ENCODE peak calls at places on chromosomes 4 and X, in eight cellular contexts. S, I, A, X, P, Z, C and V are unnamed samples.

GRCh38 chr4:150679018-150679766 is 97.2 kb downstream of the MAB21L2 start:
- DNase-seq in S (no peak), I (no peak), A (no peak), X (peak), P (no peak), Z (no peak), C (no peak), V (no peak)

GRCh38 chr4:41258783-41259182 is 2.1 kb downstream of the UCHL1 start:
- DNase-seq in S (no peak), I (peak), A (peak), X (peak), P (peak), Z (no peak), C (no peak), V (peak)

GRCh38 chr4:71377561-71377960 is 38.7 kb downstream of the SLC4A4 start:
- DNase-seq in S (no peak), I (no peak), A (peak), X (peak), P (no peak), Z (no peak), C (no peak), V (peak)

GRCh38 chr4:139528377-139529005 is 27.5 kb downstream of the SETD7 start:
- DNase-seq in S (peak), I (no peak), A (peak), X (peak), P (no peak), Z (no peak), C (peak), V (peak)

GRCh38 chrX:133988010-133988409 is 2.6 kb upstream of the GPC3 start:
- DNase-seq in S (no peak), I (no peak), A (no peak), X (no peak), P (no peak), Z (no peak), C (no peak), V (no peak)

GRCh38 chr4:4260185-4260751 is 12.2 kb upstream of the TMEM128 start:
- DNase-seq in S (no peak), I (peak), A (peak), X (peak), P (peak), Z (no peak), C (no peak), V (no peak)

GRCh38 chr4:121454251-121454979 is 73.6 kb upstream of the QRFPR start:
- DNase-seq in S (no peak), I (no peak), A (no peak), X (no peak), P (peak), Z (no peak), C (no peak), V (no peak)

GRCh38 chr4:82802906-82803305 is 4.3 kb upstream of the SCD5 start:
- DNase-seq in S (no peak), I (no peak), A (no peak), X (no peak), P (no peak), Z (no peak), C (no peak), V (no peak)

GRCh38 chr4:26062221-26062620 is 148.2 kb downstream of the SMIM20 start:
- DNase-seq in S (no peak), I (no peak), A (no peak), X (no peak), P (no peak), Z (no peak), C (no peak), V (no peak)

GRCh38 chrX:54807524-54808108 is at the start of gene MAGED2:
- DNase-seq in S (peak), I (no peak), A (peak), X (peak), P (peak), Z (peak), C (peak), V (no peak)

GRCh38 chrX:51456246-51456645 is 40.1 kb downstream of the NUDT11 start:
- DNase-seq in S (no peak), I (peak), A (no peak), X (no peak), P (peak), Z (no peak), C (no peak), V (no peak)

GRCh38 chrX:53688300-53688699 is 1.8 kb upstream of the HUWE1 start:
- DNase-seq in S (no peak), I (no peak), A (no peak), X (no peak), P (no peak), Z (no peak), C (no peak), V (no peak)

GRCh38 chr4:2395038-2395437 is 23.4 kb downstream of the ZFYVE28 start:
- DNase-seq in S (no peak), I (no peak), A (peak), X (peak), P (no peak), Z (no peak), C (no peak), V (no peak)

GRCh38 chrX:129540725-129541184 is 696 bp downstream of the OCRL start:
- DNase-seq in S (no peak), I (peak), A (no peak), X (no peak), P (peak), Z (no peak), C (peak), V (no peak)

GRCh38 chr4:74675673-74676279 is 118.5 kb downstream of the BTC start:
- DNase-seq in S (no peak), I (peak), A (peak), X (peak), P (peak), Z (no peak), C (no peak), V (peak)

GRCh38 chr4:86019906-86020305 is 339.9 kb downstream of the MAPK10 start:
- DNase-seq in S (no peak), I (no peak), A (peak), X (no peak), P (no peak), Z (no peak), C (no peak), V (no peak)

GRCh38 chr4:27911047-27911446 is 1050.4 kb downstream of the STIM2 start:
- DNase-seq in S (no peak), I (no peak), A (no peak), X (no peak), P (no peak), Z (no peak), C (no peak), V (no peak)

DNA sequence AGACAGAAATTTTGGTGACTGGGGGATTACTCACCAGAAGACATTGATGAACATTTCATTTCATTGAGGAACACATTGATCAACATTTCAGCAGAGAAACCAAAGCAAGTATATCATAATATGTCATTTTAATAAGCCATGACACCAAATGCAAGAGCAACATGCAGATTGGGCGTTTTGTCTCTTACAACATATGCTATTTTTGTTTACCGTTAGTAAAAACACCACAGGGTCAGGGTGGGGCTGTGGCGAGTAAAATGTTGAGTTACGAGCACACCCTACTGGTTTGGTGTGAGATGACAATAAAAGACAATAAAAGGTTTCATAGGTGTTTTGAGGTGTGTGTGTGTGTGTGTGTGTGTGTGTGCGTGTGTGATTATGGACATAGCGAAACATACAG is 294.5 kb downstream of the PDGFC start:
- DNase-seq in S (no peak), I (peak), A (peak), X (peak), P (peak), Z (no peak), C (no peak), V (peak)
- H3K4me3 ChIP-seq in S (no peak), I (no peak), A (no peak), X (no peak), P (no peak), Z (no peak), C (no peak), V (no peak)

DNA sequence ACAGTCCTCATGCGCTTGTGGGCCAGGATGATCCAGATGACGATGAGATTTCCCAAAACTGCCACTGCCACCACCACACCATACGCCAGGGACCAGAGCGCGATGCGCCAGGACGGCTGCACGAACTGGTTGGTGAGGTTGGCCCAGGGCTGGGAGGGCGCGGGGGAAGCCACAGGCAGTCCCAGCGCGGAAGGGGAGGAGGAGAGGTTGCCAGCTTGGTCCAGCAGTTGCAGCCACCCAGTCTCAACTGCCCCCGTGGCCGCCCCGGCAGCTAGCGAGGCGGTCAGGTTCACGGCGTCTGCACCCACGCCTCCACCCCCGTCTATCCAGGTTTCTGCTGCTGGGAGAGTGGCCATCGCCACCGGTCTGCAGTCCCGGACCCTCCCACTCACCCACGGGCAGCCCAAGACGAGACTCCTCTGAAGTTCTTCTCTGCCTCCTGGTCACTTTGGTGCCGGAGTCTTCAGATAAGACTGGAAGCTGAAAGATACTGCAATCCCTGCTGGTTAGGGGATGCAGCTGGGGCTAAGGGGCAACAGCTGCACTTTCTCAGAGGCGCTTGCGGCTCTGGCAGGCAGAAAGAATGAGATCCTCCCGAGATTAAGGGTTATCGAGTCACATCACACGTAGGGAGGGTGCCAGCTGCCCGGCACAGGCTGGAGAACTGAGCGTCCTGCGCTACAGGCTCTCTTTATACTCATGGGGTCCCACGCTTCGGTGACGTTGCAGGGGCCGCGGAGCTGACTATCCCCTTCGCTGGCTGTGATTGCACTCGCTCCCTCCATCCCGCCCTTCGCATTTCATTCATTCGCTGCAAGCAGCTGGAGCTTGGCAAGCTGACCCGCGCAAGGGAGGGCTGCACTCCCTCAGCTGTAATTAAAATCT is at the start of gene TACR3:
- DNase-seq in S (no peak), I (no peak), A (no peak), X (no peak), P (peak), Z (peak), C (no peak), V (no peak)
- H3K4me3 ChIP-seq in S (no peak), I (no peak), A (no peak), X (peak), P (peak), Z (no peak), C (no peak), V (peak)

GRCh38 chrX:63784902-63785692 is at the start of gene ARHGEF9:
- DNase-seq in S (peak), I (no peak), A (peak), X (no peak), P (peak), Z (peak), C (peak), V (peak)

DNA sequence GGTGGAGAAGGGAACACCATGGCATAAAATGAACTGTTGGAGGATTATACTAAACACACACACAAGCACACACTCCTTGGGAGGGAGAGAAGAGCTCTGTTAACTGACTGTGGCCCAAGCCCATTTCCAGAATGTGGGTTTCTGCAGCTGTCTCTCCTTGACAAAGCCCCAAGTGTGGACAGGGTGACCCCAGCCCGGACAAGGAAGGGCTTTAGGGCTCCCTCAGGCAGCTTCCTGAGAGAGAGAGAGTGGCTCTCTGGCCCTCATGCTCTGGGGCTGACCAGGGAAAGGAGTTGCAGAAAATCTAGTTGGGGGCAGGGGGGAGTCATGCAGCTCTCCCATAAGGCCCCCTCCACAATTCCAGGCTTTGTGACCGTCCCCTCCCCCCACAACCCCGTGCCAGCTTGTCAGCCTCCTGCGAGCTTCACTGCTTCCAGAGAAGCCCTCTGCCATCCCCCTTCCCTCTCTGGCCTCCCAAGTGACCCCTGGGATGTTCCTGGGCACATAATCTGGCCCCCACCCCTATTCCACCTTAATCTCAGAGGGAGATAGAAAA is 590 bp downstream of the ARHGEF9 start:
- DNase-seq in S (peak), I (no peak), A (no peak), X (no peak), P (no peak), Z (no peak), C (no peak), V (no peak)
- H3K4me3 ChIP-seq in S (peak), I (no peak), A (peak), X (peak), P (peak), Z (peak), C (peak), V (peak)

GRCh38 chr4:159271857-159272256 is 169.0 kb downstream of the RAPGEF2 start:
- DNase-seq in S (no peak), I (no peak), A (no peak), X (no peak), P (no peak), Z (no peak), C (no peak), V (no peak)
- H3K4me3 ChIP-seq in S (no peak), I (no peak), A (no peak), X (no peak), P (no peak), Z (no peak), C (no peak), V (no peak)

GRCh38 chr4:16897351-16897750 is 1.1 kb downstream of the LDB2 start:
- DNase-seq in S (no peak), I (no peak), A (no peak), X (peak), P (peak), Z (no peak), C (no peak), V (no peak)
- H3K4me3 ChIP-seq in S (peak), I (no peak), A (peak), X (peak), P (peak), Z (peak), C (peak), V (peak)

GRCh38 chr4:188534297-188534696 is 395.1 kb downstream of the TRIML1 start:
- DNase-seq in S (no peak), I (no peak), A (no peak), X (no peak), P (no peak), Z (no peak), C (no peak), V (no peak)
- H3K4me3 ChIP-seq in S (no peak), I (no peak), A (no peak), X (no peak), P (no peak), Z (no peak), C (no peak), V (no peak)